ENCODE peak calls at places on chromosomes 13 and 19, in seven cellular contexts. G is GM12864, Z is H9, T is T1000, W is NCI-H774, Y is T-helper 17 cell, E is NCI-H1092. O is an unnamed sample.

GRCh38 chr19:58055483-58055874 is 3.6 kb upstream of the ZNF135 start:
- DNase-seq in G (no peak), Z (no peak), T (no peak), W (no peak), Y (no peak), E (no peak), O (no peak)

GRCh38 chr13:27476943-27477681 is 26.7 kb upstream of the MTIF3 start:
- DNase-seq in G (peak), Z (no peak), T (no peak), W (peak), Y (no peak), E (no peak), O (peak)

GRCh38 chr13:95492044-95492801 is 60.3 kb upstream of the CLDN10 start:
- DNase-seq in G (no peak), Z (peak), T (no peak), W (no peak), Y (no peak), E (peak), O (no peak)

GRCh38 chr19:44722131-44723121 is 23.5 kb downstream of the CEACAM16 start:
- DNase-seq in G (no peak), Z (no peak), T (no peak), W (no peak), Y (no peak), E (no peak), O (no peak)

GRCh38 chr19:7383284-7383683 is 34.5 kb downstream of the ARHGEF18 start:
- DNase-seq in G (no peak), Z (no peak), T (no peak), W (no peak), Y (no peak), E (no peak), O (no peak)

GRCh38 chr13:26424181-26424580 is 133.3 kb upstream of the WASF3 start:
- DNase-seq in G (no peak), Z (no peak), T (no peak), W (no peak), Y (no peak), E (no peak), O (no peak)

GRCh38 chr13:99228737-99229691 is 28.4 kb downstream of the UBAC2 start:
- DNase-seq in G (peak), Z (no peak), T (no peak), W (no peak), Y (no peak), E (no peak), O (no peak)

GRCh38 chr19:17777840-17778620 is 16.9 kb upstream of the B3GNT3 start:
- DNase-seq in G (no peak), Z (peak), T (no peak), W (peak), Y (no peak), E (no peak), O (no peak)

GRCh38 chr19:961866-962620 is 22.1 kb upstream of the WDR18 start:
- DNase-seq in G (no peak), Z (no peak), T (no peak), W (no peak), Y (no peak), E (no peak), O (no peak)

GRCh38 chr13:30671271-30671815 is 53.6 kb downstream of the USPL1 start:
- DNase-seq in G (no peak), Z (no peak), T (no peak), W (no peak), Y (no peak), E (no peak), O (no peak)

GRCh38 chr19:45817725-45818301 is 2.7 kb upstream of the RSPH6A start:
- DNase-seq in G (no peak), Z (peak), T (no peak), W (no peak), Y (no peak), E (no peak), O (peak)

GRCh38 chr19:5680083-5680436 is 256 bp downstream of the MICOS13 start:
- DNase-seq in G (no peak), Z (no peak), T (no peak), W (no peak), Y (no peak), E (no peak), O (no peak)

GRCh38 chr13:96431044-96431581 is 341.2 kb downstream of the HS6ST3 start:
- DNase-seq in G (no peak), Z (no peak), T (no peak), W (no peak), Y (no peak), E (no peak), O (no peak)

GRCh38 chr19:40420766-40421467 is 4.9 kb downstream of the SERTAD1 start:
- DNase-seq in G (no peak), Z (peak), T (peak), W (peak), Y (peak), E (peak), O (peak)

GRCh38 chr13:114241918-114242317 is 7.2 kb downstream of the CDC16 start:
- DNase-seq in G (no peak), Z (no peak), T (no peak), W (no peak), Y (no peak), E (no peak), O (no peak)

GRCh38 chr13:28792992-28793391 is 27.1 kb upstream of the MTUS2 start:
- DNase-seq in G (no peak), Z (no peak), T (no peak), W (no peak), Y (no peak), E (no peak), O (no peak)

GRCh38 chr19:42290136-42290522 is 11.8 kb upstream of the PRR19 start:
- DNase-seq in G (no peak), Z (no peak), T (no peak), W (no peak), Y (no peak), E (no peak), O (no peak)

GRCh38 chr13:113804703-113805430 is 45.8 kb downstream of the TMEM255B start:
- DNase-seq in G (no peak), Z (no peak), T (no peak), W (no peak), Y (no peak), E (no peak), O (no peak)

GRCh38 chr19:38700933-38701454 is 43.3 kb downstream of the CAPN12 start:
- DNase-seq in G (no peak), Z (no peak), T (no peak), W (no peak), Y (no peak), E (no peak), O (no peak)

GRCh38 chr19:7862413-7862951 is 11.7 kb downstream of the PRR36 start:
- DNase-seq in G (no peak), Z (peak), T (no peak), W (no peak), Y (peak), E (no peak), O (peak)

GRCh38 chr13:41293272-41293671 is 17.8 kb upstream of the NAA16 start:
- DNase-seq in G (no peak), Z (no peak), T (no peak), W (no peak), Y (no peak), E (no peak), O (no peak)

O was measured in NCI-H510A.